ENCODE peak calls at places on chromosomes 2 and 18, in six cellular contexts. One of them, this sample, is unnamed.

GRCh38 chr2:164439885-164440284 is 181.4 kb downstream of the GRB14 start:
- DNase-seq in cardiac muscle cell: no peak
- DNase-seq in astrocyte: no peak
- DNase-seq in right cardiac atrium: no peak
- DNase-seq in GM23338: no peak
- DNase-seq in PC-9: no peak
- DNase-seq in this sample: no peak

GRCh38 chr2:179646173-179646762 is 215.1 kb downstream of the ZNF385B start:
- DNase-seq in cardiac muscle cell: no peak
- DNase-seq in astrocyte: no peak
- DNase-seq in right cardiac atrium: no peak
- DNase-seq in GM23338: no peak
- DNase-seq in PC-9: no peak
- DNase-seq in this sample: no peak

GRCh38 chr2:3294066-3294465 is 83.6 kb downstream of the EIPR1 start:
- DNase-seq in cardiac muscle cell: no peak
- DNase-seq in astrocyte: no peak
- DNase-seq in right cardiac atrium: no peak
- DNase-seq in GM23338: no peak
- DNase-seq in PC-9: no peak
- DNase-seq in this sample: no peak

GRCh38 chr2:30798536-30798991 is 8.7 kb downstream of the CAPN13 start:
- DNase-seq in cardiac muscle cell: no peak
- DNase-seq in astrocyte: no peak
- DNase-seq in right cardiac atrium: no peak
- DNase-seq in GM23338: peak; percentile 34
- DNase-seq in PC-9: no peak
- DNase-seq in this sample: no peak

GRCh38 chr18:13400636-13401315 is 182.2 kb downstream of the LDLRAD4 start:
- DNase-seq in cardiac muscle cell: no peak
- DNase-seq in astrocyte: no peak
- DNase-seq in right cardiac atrium: no peak
- DNase-seq in GM23338: no peak
- DNase-seq in PC-9: no peak
- DNase-seq in this sample: no peak

GRCh38 chr2:106316937-106317336 is 122.8 kb upstream of the UXS1 start:
- DNase-seq in cardiac muscle cell: no peak
- DNase-seq in astrocyte: no peak
- DNase-seq in right cardiac atrium: no peak
- DNase-seq in GM23338: no peak
- DNase-seq in PC-9: no peak
- DNase-seq in this sample: no peak

GRCh38 chr18:12308386-12309100 is 502 bp downstream of the TUBB6 start:
- DNase-seq in cardiac muscle cell: peak; percentile 80
- DNase-seq in astrocyte: peak; percentile 75
- DNase-seq in right cardiac atrium: peak; percentile 94
- DNase-seq in GM23338: peak; percentile 83
- DNase-seq in PC-9: peak; percentile 75
- DNase-seq in this sample: peak; percentile 93

GRCh38 chr2:240793313-240794177 is 26.5 kb downstream of the KIF1A start:
- DNase-seq in cardiac muscle cell: no peak
- DNase-seq in astrocyte: no peak
- DNase-seq in right cardiac atrium: peak; percentile 6
- DNase-seq in GM23338: no peak
- DNase-seq in PC-9: no peak
- DNase-seq in this sample: no peak

GRCh38 chr2:192043216-192043870 is 151.4 kb downstream of the TMEFF2 start:
- DNase-seq in cardiac muscle cell: no peak
- DNase-seq in astrocyte: no peak
- DNase-seq in right cardiac atrium: no peak
- DNase-seq in GM23338: no peak
- DNase-seq in PC-9: no peak
- DNase-seq in this sample: no peak

GRCh38 chr2:95346236-95346737 is 49.1 kb downstream of the KCNIP3 start:
- DNase-seq in cardiac muscle cell: peak; percentile 48
- DNase-seq in astrocyte: no peak
- DNase-seq in right cardiac atrium: peak; percentile 82
- DNase-seq in GM23338: no peak
- DNase-seq in PC-9: peak; percentile 39
- DNase-seq in this sample: no peak

GRCh38 chr18:44986933-44987332 is 306.2 kb downstream of the SETBP1 start:
- DNase-seq in cardiac muscle cell: no peak
- DNase-seq in astrocyte: no peak
- DNase-seq in right cardiac atrium: no peak
- DNase-seq in GM23338: no peak
- DNase-seq in PC-9: no peak
- DNase-seq in this sample: no peak

GRCh38 chr2:232276084-232276738 is 102.3 kb upstream of the ALPP start:
- DNase-seq in cardiac muscle cell: no peak
- DNase-seq in astrocyte: no peak
- DNase-seq in right cardiac atrium: no peak
- DNase-seq in GM23338: no peak
- DNase-seq in PC-9: no peak
- DNase-seq in this sample: no peak

GRCh38 chr2:54941248-54941984 is 108.8 kb downstream of the RTN4 start:
- DNase-seq in cardiac muscle cell: no peak
- DNase-seq in astrocyte: no peak
- DNase-seq in right cardiac atrium: no peak
- DNase-seq in GM23338: no peak
- DNase-seq in PC-9: no peak
- DNase-seq in this sample: no peak

GRCh38 chr2:170361359-170361936 is 183.5 kb downstream of the MYO3B start:
- DNase-seq in cardiac muscle cell: peak; percentile 67
- DNase-seq in astrocyte: peak; percentile 20
- DNase-seq in right cardiac atrium: peak; percentile 24
- DNase-seq in GM23338: peak; percentile 82
- DNase-seq in PC-9: peak; percentile 50
- DNase-seq in this sample: peak; percentile 47

GRCh38 chr2:86037141-86037794 is 68.4 kb downstream of the POLR1A start:
- DNase-seq in cardiac muscle cell: no peak
- DNase-seq in astrocyte: peak; percentile 90
- DNase-seq in right cardiac atrium: peak; percentile 86
- DNase-seq in GM23338: no peak
- DNase-seq in PC-9: no peak
- DNase-seq in this sample: no peak

GRCh38 chr18:36580874-36581750 is 247.7 kb downstream of the TPGS2 start:
- DNase-seq in cardiac muscle cell: no peak
- DNase-seq in astrocyte: peak; percentile 77
- DNase-seq in right cardiac atrium: no peak
- DNase-seq in GM23338: no peak
- DNase-seq in PC-9: no peak
- DNase-seq in this sample: no peak

GRCh38 chr2:27651056-27651455 is 12.4 kb downstream of the SUPT7L start:
- DNase-seq in cardiac muscle cell: no peak
- DNase-seq in astrocyte: no peak
- DNase-seq in right cardiac atrium: no peak
- DNase-seq in GM23338: no peak
- DNase-seq in PC-9: no peak
- DNase-seq in this sample: no peak

GRCh38 chr2:113240150-113240914 is 38.4 kb downstream of the PAX8 start:
- DNase-seq in cardiac muscle cell: no peak
- DNase-seq in astrocyte: peak; percentile 94
- DNase-seq in right cardiac atrium: peak; percentile 92
- DNase-seq in GM23338: no peak
- DNase-seq in PC-9: peak; percentile 68
- DNase-seq in this sample: peak; percentile 79

GRCh38 chr2:145012806-145013205 is 492.9 kb upstream of the ZEB2 start:
- DNase-seq in cardiac muscle cell: no peak
- DNase-seq in astrocyte: no peak
- DNase-seq in right cardiac atrium: no peak
- DNase-seq in GM23338: no peak
- DNase-seq in PC-9: no peak
- DNase-seq in this sample: no peak

GRCh38 chr2:20676353-20677215 is 9.6 kb downstream of the GDF7 start:
- DNase-seq in cardiac muscle cell: no peak
- DNase-seq in astrocyte: no peak
- DNase-seq in right cardiac atrium: no peak
- DNase-seq in GM23338: no peak
- DNase-seq in PC-9: no peak
- DNase-seq in this sample: no peak

GRCh38 chr2:189581354-189582139 is 961 bp upstream of the SLC40A1 start:
- DNase-seq in cardiac muscle cell: no peak
- DNase-seq in astrocyte: no peak
- DNase-seq in right cardiac atrium: no peak
- DNase-seq in GM23338: peak; percentile 82
- DNase-seq in PC-9: peak; percentile 42
- DNase-seq in this sample: no peak

GRCh38 chr2:207042841-207043240 is 103.5 kb downstream of the CPO start:
- DNase-seq in cardiac muscle cell: no peak
- DNase-seq in astrocyte: no peak
- DNase-seq in right cardiac atrium: no peak
- DNase-seq in GM23338: no peak
- DNase-seq in PC-9: no peak
- DNase-seq in this sample: no peak

GRCh38 chr18:50307400-50307737 is 19.9 kb upstream of the CXXC1 start:
- DNase-seq in cardiac muscle cell: no peak
- DNase-seq in astrocyte: no peak
- DNase-seq in right cardiac atrium: no peak
- DNase-seq in GM23338: no peak
- DNase-seq in PC-9: no peak
- DNase-seq in this sample: no peak

GRCh38 chr2:66443977-66444855 is 9.3 kb downstream of the MEIS1 start:
- DNase-seq in cardiac muscle cell: peak; percentile 63
- DNase-seq in astrocyte: peak; percentile 57
- DNase-seq in right cardiac atrium: no peak
- DNase-seq in GM23338: peak; percentile 43
- DNase-seq in PC-9: no peak
- DNase-seq in this sample: no peak

GRCh38 chr2:66445076-66445724 is 10.3 kb downstream of the MEIS1 start:
- DNase-seq in cardiac muscle cell: peak; percentile 78
- DNase-seq in astrocyte: peak; percentile 54
- DNase-seq in right cardiac atrium: no peak
- DNase-seq in GM23338: peak; percentile 57
- DNase-seq in PC-9: no peak
- DNase-seq in this sample: no peak

GRCh38 chr2:66446178-66446860 is 11.4 kb downstream of the MEIS1 start:
- DNase-seq in cardiac muscle cell: peak; percentile 72
- DNase-seq in astrocyte: peak; percentile 68
- DNase-seq in right cardiac atrium: peak; percentile 53
- DNase-seq in GM23338: peak; percentile 74
- DNase-seq in PC-9: no peak
- DNase-seq in this sample: no peak

GRCh38 chr2:66446924-66447323 is 12.0 kb downstream of the MEIS1 start:
- DNase-seq in cardiac muscle cell: no peak
- DNase-seq in astrocyte: no peak
- DNase-seq in right cardiac atrium: no peak
- DNase-seq in GM23338: no peak
- DNase-seq in PC-9: no peak
- DNase-seq in this sample: no peak

DNA sequence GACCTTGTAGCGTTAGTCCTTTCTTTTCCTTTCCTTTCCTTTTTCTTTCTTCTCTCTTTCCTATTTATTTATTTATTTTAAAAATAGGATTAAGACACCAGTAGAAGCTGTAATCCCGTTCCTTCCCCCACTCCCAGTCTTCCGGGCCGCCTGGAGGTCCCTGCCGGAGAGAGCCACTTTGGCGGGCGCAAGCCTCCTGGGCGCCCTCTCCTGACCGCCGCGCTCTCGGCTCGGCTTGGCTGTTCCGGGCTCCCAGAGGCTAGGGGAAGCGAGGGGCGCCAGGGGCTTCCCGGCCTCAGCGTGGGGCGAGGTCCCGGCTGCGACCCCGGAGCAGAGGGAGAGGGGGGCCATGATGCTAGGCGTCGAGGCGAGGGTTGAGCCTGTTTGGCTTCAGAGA is 10.9 kb downstream of the MEIS1 start:
- DNase-seq in cardiac muscle cell: peak; percentile 74
- DNase-seq in astrocyte: no peak
- DNase-seq in right cardiac atrium: no peak
- DNase-seq in GM23338: peak; percentile 78
- DNase-seq in PC-9: no peak
- DNase-seq in this sample: no peak
- H3K4me3 ChIP-seq in cardiac muscle cell: peak overlapping the region; percentile 94
- H3K4me3 ChIP-seq in astrocyte: peak overlapping the region; percentile 45
- H3K4me3 ChIP-seq in right cardiac atrium: peak overlapping the region; percentile 12
- H3K4me3 ChIP-seq in GM23338: peak overlapping the region; percentile 59
- H3K4me3 ChIP-seq in PC-9: no peak overlapping the region
- H3K4me3 ChIP-seq in this sample: no peak overlapping the region

GRCh38 chr18:77905449-77906055 is 655.9 kb downstream of the GALR1 start:
- DNase-seq in cardiac muscle cell: no peak
- DNase-seq in astrocyte: no peak
- DNase-seq in right cardiac atrium: no peak
- DNase-seq in GM23338: no peak
- DNase-seq in PC-9: no peak
- DNase-seq in this sample: no peak

GRCh38 chr18:77905011-77905410 is 655.4 kb downstream of the GALR1 start:
- DNase-seq in cardiac muscle cell: no peak
- DNase-seq in astrocyte: no peak
- DNase-seq in right cardiac atrium: no peak
- DNase-seq in GM23338: no peak
- DNase-seq in PC-9: no peak
- DNase-seq in this sample: no peak

GRCh38 chr18:77897606-77898005 is 648.0 kb downstream of the GALR1 start:
- DNase-seq in cardiac muscle cell: no peak
- DNase-seq in astrocyte: no peak
- DNase-seq in right cardiac atrium: no peak
- DNase-seq in GM23338: no peak
- DNase-seq in PC-9: no peak
- DNase-seq in this sample: no peak

GRCh38 chr18:77906103-77906502 is 656.5 kb downstream of the GALR1 start:
- DNase-seq in cardiac muscle cell: no peak
- DNase-seq in astrocyte: no peak
- DNase-seq in right cardiac atrium: no peak
- DNase-seq in GM23338: no peak
- DNase-seq in PC-9: no peak
- DNase-seq in this sample: no peak

GRCh38 chr18:77899972-77900754 is 650.5 kb downstream of the GALR1 start:
- DNase-seq in cardiac muscle cell: peak; percentile 81
- DNase-seq in astrocyte: peak; percentile 2
- DNase-seq in right cardiac atrium: peak; percentile 40
- DNase-seq in GM23338: peak; percentile 80
- DNase-seq in PC-9: peak; percentile 6
- DNase-seq in this sample: no peak
- H3K4me3 ChIP-seq in cardiac muscle cell: peak overlapping the region; percentile 33
- H3K4me3 ChIP-seq in astrocyte: peak overlapping the region; percentile 46
- H3K4me3 ChIP-seq in right cardiac atrium: peak overlapping the region; percentile 37
- H3K4me3 ChIP-seq in GM23338: peak overlapping the region; percentile 45
- H3K4me3 ChIP-seq in PC-9: no peak overlapping the region
- H3K4me3 ChIP-seq in this sample: no peak overlapping the region

GRCh38 chr2:228840113-228840742 is 430.9 kb downstream of the PID1 start:
- DNase-seq in cardiac muscle cell: no peak
- DNase-seq in astrocyte: no peak
- DNase-seq in right cardiac atrium: no peak
- DNase-seq in GM23338: no peak
- DNase-seq in PC-9: no peak
- DNase-seq in this sample: no peak
- H3K4me3 ChIP-seq in cardiac muscle cell: no peak overlapping the region
- H3K4me3 ChIP-seq in astrocyte: no peak overlapping the region
- H3K4me3 ChIP-seq in right cardiac atrium: no peak overlapping the region
- H3K4me3 ChIP-seq in GM23338: no peak overlapping the region
- H3K4me3 ChIP-seq in PC-9: no peak overlapping the region
- H3K4me3 ChIP-seq in this sample: no peak overlapping the region

DNA sequence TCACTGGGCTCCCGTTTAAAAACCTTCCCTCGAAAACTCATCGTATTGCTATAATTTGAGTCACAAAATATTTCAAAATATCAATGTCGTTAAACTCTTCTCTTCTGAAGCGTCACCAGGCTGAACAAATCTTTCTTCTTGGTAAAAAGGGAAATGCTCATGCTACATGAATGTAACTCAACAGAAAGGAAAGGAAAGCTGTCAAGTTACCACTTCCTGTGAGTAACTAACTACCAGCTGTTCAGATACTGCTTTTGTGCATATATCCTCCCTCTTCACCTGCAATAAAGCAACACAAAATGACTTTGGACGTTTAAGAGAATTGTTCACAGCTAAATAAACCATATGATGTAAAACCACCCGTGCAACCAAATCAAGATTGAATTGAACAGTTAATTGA is 95.4 kb downstream of the DOCK10 start:
- DNase-seq in cardiac muscle cell: no peak
- DNase-seq in astrocyte: peak; percentile 86
- DNase-seq in right cardiac atrium: no peak
- DNase-seq in GM23338: no peak
- DNase-seq in PC-9: no peak
- DNase-seq in this sample: peak; percentile 64
- H3K4me3 ChIP-seq in cardiac muscle cell: no peak overlapping the region
- H3K4me3 ChIP-seq in astrocyte: peak overlapping the region; percentile 53
- H3K4me3 ChIP-seq in right cardiac atrium: peak overlapping the region; percentile 25
- H3K4me3 ChIP-seq in GM23338: no peak overlapping the region
- H3K4me3 ChIP-seq in PC-9: no peak overlapping the region
- H3K4me3 ChIP-seq in this sample: peak overlapping the region; percentile 35